ENCODE peak calls at places on chromosomes 16 and 17, in six cellular contexts. One of them, this sample, is unnamed.

GRCh38 chr17:278055-279028 is 74.3 kb downstream of the RPH3AL start:
- DNase-seq in cardiac fibroblast: no peak
- DNase-seq in stimulated activated naive CD8-positive, alpha-beta T cell treated with anti-CD3 and anti-CD28 coated beads, Interleukin-15, Interleukin-2, amounts not matched to agents 100 U/mL and 50 U/mL, for 24 hours: no peak
- DNase-seq in sciatic nerve: peak; percentile 23
- DNase-seq in neural progenitor cell: no peak
- DNase-seq in stimulated activated CD8-positive, alpha-beta memory T cell treated with anti-CD3 and anti-CD28 coated beads, Interleukin-7, amount 100 ng/mL, for 1 hour: no peak
- DNase-seq in this sample: no peak

GRCh38 chr17:41666336-41666680 is 22.4 kb upstream of the EIF1 start:
- DNase-seq in sciatic nerve: no peak
- DNase-seq in stimulated activated CD8-positive, alpha-beta memory T cell treated with anti-CD3 and anti-CD28 coated beads, Interleukin-7, amount 100 ng/mL, for 1 hour: no peak
- DNase-seq in cardiac fibroblast: peak; percentile 55
- DNase-seq in stimulated activated naive CD8-positive, alpha-beta T cell treated with anti-CD3 and anti-CD28 coated beads, Interleukin-15, Interleukin-2, amounts not matched to agents 100 U/mL and 50 U/mL, for 24 hours: peak; percentile 82
- DNase-seq in neural progenitor cell: peak; percentile 41
- DNase-seq in this sample: peak; percentile 69

GRCh38 chr17:71237903-71238538 is 882.8 kb upstream of the SOX9 start:
- DNase-seq in cardiac fibroblast: peak; percentile 36
- DNase-seq in stimulated activated CD8-positive, alpha-beta memory T cell treated with anti-CD3 and anti-CD28 coated beads, Interleukin-7, amount 100 ng/mL, for 1 hour: no peak
- DNase-seq in neural progenitor cell: no peak
- DNase-seq in sciatic nerve: no peak
- DNase-seq in stimulated activated naive CD8-positive, alpha-beta T cell treated with anti-CD3 and anti-CD28 coated beads, Interleukin-15, Interleukin-2, amounts not matched to agents 100 U/mL and 50 U/mL, for 24 hours: no peak
- DNase-seq in this sample: peak; percentile 31

GRCh38 chr17:79560527-79560926 is 50.3 kb downstream of the RBFOX3 start:
- DNase-seq in neural progenitor cell: no peak
- DNase-seq in stimulated activated naive CD8-positive, alpha-beta T cell treated with anti-CD3 and anti-CD28 coated beads, Interleukin-15, Interleukin-2, amounts not matched to agents 100 U/mL and 50 U/mL, for 24 hours: no peak
- DNase-seq in cardiac fibroblast: no peak
- DNase-seq in sciatic nerve: no peak
- DNase-seq in stimulated activated CD8-positive, alpha-beta memory T cell treated with anti-CD3 and anti-CD28 coated beads, Interleukin-7, amount 100 ng/mL, for 1 hour: no peak
- DNase-seq in this sample: no peak

GRCh38 chr16:70737377-70738082 is 51.7 kb upstream of the MTSS2 start:
- DNase-seq in stimulated activated naive CD8-positive, alpha-beta T cell treated with anti-CD3 and anti-CD28 coated beads, Interleukin-15, Interleukin-2, amounts not matched to agents 100 U/mL and 50 U/mL, for 24 hours: peak; percentile 85
- DNase-seq in cardiac fibroblast: peak; percentile 94
- DNase-seq in stimulated activated CD8-positive, alpha-beta memory T cell treated with anti-CD3 and anti-CD28 coated beads, Interleukin-7, amount 100 ng/mL, for 1 hour: peak; percentile 31
- DNase-seq in neural progenitor cell: no peak
- DNase-seq in sciatic nerve: peak; percentile 82
- DNase-seq in this sample: peak; percentile 55

GRCh38 chr17:3033248-3033640 is 30.2 kb downstream of the OR1D5 start:
- DNase-seq in sciatic nerve: peak; percentile 48
- DNase-seq in stimulated activated CD8-positive, alpha-beta memory T cell treated with anti-CD3 and anti-CD28 coated beads, Interleukin-7, amount 100 ng/mL, for 1 hour: no peak
- DNase-seq in cardiac fibroblast: no peak
- DNase-seq in neural progenitor cell: no peak
- DNase-seq in stimulated activated naive CD8-positive, alpha-beta T cell treated with anti-CD3 and anti-CD28 coated beads, Interleukin-15, Interleukin-2, amounts not matched to agents 100 U/mL and 50 U/mL, for 24 hours: no peak
- DNase-seq in this sample: no peak

GRCh38 chr17:68317458-68317857 is 26.2 kb downstream of the ARSG start:
- DNase-seq in stimulated activated CD8-positive, alpha-beta memory T cell treated with anti-CD3 and anti-CD28 coated beads, Interleukin-7, amount 100 ng/mL, for 1 hour: no peak
- DNase-seq in stimulated activated naive CD8-positive, alpha-beta T cell treated with anti-CD3 and anti-CD28 coated beads, Interleukin-15, Interleukin-2, amounts not matched to agents 100 U/mL and 50 U/mL, for 24 hours: no peak
- DNase-seq in neural progenitor cell: no peak
- DNase-seq in sciatic nerve: no peak
- DNase-seq in cardiac fibroblast: no peak
- DNase-seq in this sample: no peak

GRCh38 chr17:17535957-17536356 is 39.8 kb upstream of the RASD1 start:
- DNase-seq in neural progenitor cell: no peak
- DNase-seq in stimulated activated CD8-positive, alpha-beta memory T cell treated with anti-CD3 and anti-CD28 coated beads, Interleukin-7, amount 100 ng/mL, for 1 hour: no peak
- DNase-seq in cardiac fibroblast: peak; percentile 42
- DNase-seq in stimulated activated naive CD8-positive, alpha-beta T cell treated with anti-CD3 and anti-CD28 coated beads, Interleukin-15, Interleukin-2, amounts not matched to agents 100 U/mL and 50 U/mL, for 24 hours: no peak
- DNase-seq in sciatic nerve: peak; percentile 84
- DNase-seq in this sample: no peak

GRCh38 chr16:84514874-84515835 is 10.7 kb upstream of the MEAK7 start:
- DNase-seq in neural progenitor cell: peak; percentile 50
- DNase-seq in sciatic nerve: no peak
- DNase-seq in stimulated activated CD8-positive, alpha-beta memory T cell treated with anti-CD3 and anti-CD28 coated beads, Interleukin-7, amount 100 ng/mL, for 1 hour: peak; percentile 55
- DNase-seq in cardiac fibroblast: no peak
- DNase-seq in stimulated activated naive CD8-positive, alpha-beta T cell treated with anti-CD3 and anti-CD28 coated beads, Interleukin-15, Interleukin-2, amounts not matched to agents 100 U/mL and 50 U/mL, for 24 hours: peak; percentile 83
- DNase-seq in this sample: no peak

GRCh38 chr17:41647940-41648410 is 23.6 kb upstream of the KRT17 start:
- DNase-seq in cardiac fibroblast: peak; percentile 68
- DNase-seq in sciatic nerve: peak; percentile 96
- DNase-seq in neural progenitor cell: peak; percentile 94
- DNase-seq in stimulated activated CD8-positive, alpha-beta memory T cell treated with anti-CD3 and anti-CD28 coated beads, Interleukin-7, amount 100 ng/mL, for 1 hour: peak; percentile 76
- DNase-seq in stimulated activated naive CD8-positive, alpha-beta T cell treated with anti-CD3 and anti-CD28 coated beads, Interleukin-15, Interleukin-2, amounts not matched to agents 100 U/mL and 50 U/mL, for 24 hours: peak; percentile 95
- DNase-seq in this sample: peak; percentile 95

GRCh38 chr17:19762515-19762961 is 14.4 kb upstream of the ALDH3A1 start:
- DNase-seq in cardiac fibroblast: peak; percentile 68
- DNase-seq in stimulated activated naive CD8-positive, alpha-beta T cell treated with anti-CD3 and anti-CD28 coated beads, Interleukin-15, Interleukin-2, amounts not matched to agents 100 U/mL and 50 U/mL, for 24 hours: peak; percentile 68
- DNase-seq in stimulated activated CD8-positive, alpha-beta memory T cell treated with anti-CD3 and anti-CD28 coated beads, Interleukin-7, amount 100 ng/mL, for 1 hour: peak; percentile 26
- DNase-seq in sciatic nerve: peak; percentile 89
- DNase-seq in neural progenitor cell: peak; percentile 84
- DNase-seq in this sample: peak; percentile 91

GRCh38 chr17:72151565-72152391 is 31.0 kb downstream of the SOX9 start:
- DNase-seq in stimulated activated CD8-positive, alpha-beta memory T cell treated with anti-CD3 and anti-CD28 coated beads, Interleukin-7, amount 100 ng/mL, for 1 hour: no peak
- DNase-seq in sciatic nerve: peak; percentile 64
- DNase-seq in cardiac fibroblast: peak; percentile 81
- DNase-seq in stimulated activated naive CD8-positive, alpha-beta T cell treated with anti-CD3 and anti-CD28 coated beads, Interleukin-15, Interleukin-2, amounts not matched to agents 100 U/mL and 50 U/mL, for 24 hours: no peak
- DNase-seq in neural progenitor cell: peak; percentile 58
- DNase-seq in this sample: no peak

GRCh38 chr16:56207421-56207820 is 16.1 kb downstream of the GNAO1 start:
- DNase-seq in stimulated activated CD8-positive, alpha-beta memory T cell treated with anti-CD3 and anti-CD28 coated beads, Interleukin-7, amount 100 ng/mL, for 1 hour: no peak
- DNase-seq in sciatic nerve: no peak
- DNase-seq in cardiac fibroblast: no peak
- DNase-seq in neural progenitor cell: no peak
- DNase-seq in stimulated activated naive CD8-positive, alpha-beta T cell treated with anti-CD3 and anti-CD28 coated beads, Interleukin-15, Interleukin-2, amounts not matched to agents 100 U/mL and 50 U/mL, for 24 hours: no peak
- DNase-seq in this sample: no peak

GRCh38 chr17:5583426-5584382 is 605 bp downstream of the NLRP1 start:
- DNase-seq in cardiac fibroblast: peak; percentile 64
- DNase-seq in stimulated activated CD8-positive, alpha-beta memory T cell treated with anti-CD3 and anti-CD28 coated beads, Interleukin-7, amount 100 ng/mL, for 1 hour: no peak
- DNase-seq in neural progenitor cell: no peak
- DNase-seq in sciatic nerve: no peak
- DNase-seq in stimulated activated naive CD8-positive, alpha-beta T cell treated with anti-CD3 and anti-CD28 coated beads, Interleukin-15, Interleukin-2, amounts not matched to agents 100 U/mL and 50 U/mL, for 24 hours: peak; percentile 25
- DNase-seq in this sample: no peak

GRCh38 chr16:30609002-30609927 is 924 bp downstream of the ZNF689 start:
- DNase-seq in sciatic nerve: peak; percentile 73
- DNase-seq in stimulated activated naive CD8-positive, alpha-beta T cell treated with anti-CD3 and anti-CD28 coated beads, Interleukin-15, Interleukin-2, amounts not matched to agents 100 U/mL and 50 U/mL, for 24 hours: peak; percentile 57
- DNase-seq in neural progenitor cell: peak; percentile 31
- DNase-seq in cardiac fibroblast: peak; percentile 54
- DNase-seq in stimulated activated CD8-positive, alpha-beta memory T cell treated with anti-CD3 and anti-CD28 coated beads, Interleukin-7, amount 100 ng/mL, for 1 hour: no peak
- DNase-seq in this sample: peak; percentile 76

GRCh38 chr17:7478276-7479138 is 924 bp downstream of the ZBTB4 start:
- DNase-seq in neural progenitor cell: peak; percentile 58
- DNase-seq in stimulated activated naive CD8-positive, alpha-beta T cell treated with anti-CD3 and anti-CD28 coated beads, Interleukin-15, Interleukin-2, amounts not matched to agents 100 U/mL and 50 U/mL, for 24 hours: peak; percentile 70
- DNase-seq in cardiac fibroblast: peak; percentile 53
- DNase-seq in stimulated activated CD8-positive, alpha-beta memory T cell treated with anti-CD3 and anti-CD28 coated beads, Interleukin-7, amount 100 ng/mL, for 1 hour: no peak
- DNase-seq in sciatic nerve: peak; percentile 77
- DNase-seq in this sample: peak; percentile 75

GRCh38 chr16:77877712-77878111 is 89.3 kb downstream of the VAT1L start:
- DNase-seq in stimulated activated naive CD8-positive, alpha-beta T cell treated with anti-CD3 and anti-CD28 coated beads, Interleukin-15, Interleukin-2, amounts not matched to agents 100 U/mL and 50 U/mL, for 24 hours: no peak
- DNase-seq in neural progenitor cell: no peak
- DNase-seq in sciatic nerve: no peak
- DNase-seq in stimulated activated CD8-positive, alpha-beta memory T cell treated with anti-CD3 and anti-CD28 coated beads, Interleukin-7, amount 100 ng/mL, for 1 hour: no peak
- DNase-seq in cardiac fibroblast: peak; percentile 49
- DNase-seq in this sample: no peak

GRCh38 chr16:69890114-69890890 is 60.8 kb upstream of the CLEC18A start:
- DNase-seq in stimulated activated CD8-positive, alpha-beta memory T cell treated with anti-CD3 and anti-CD28 coated beads, Interleukin-7, amount 100 ng/mL, for 1 hour: no peak
- DNase-seq in sciatic nerve: peak; percentile 73
- DNase-seq in stimulated activated naive CD8-positive, alpha-beta T cell treated with anti-CD3 and anti-CD28 coated beads, Interleukin-15, Interleukin-2, amounts not matched to agents 100 U/mL and 50 U/mL, for 24 hours: no peak
- DNase-seq in cardiac fibroblast: peak; percentile 77
- DNase-seq in neural progenitor cell: peak; percentile 64
- DNase-seq in this sample: peak; percentile 93

GRCh38 chr16:72986011-72986410 is 61.9 kb downstream of the ZFHX3 start:
- DNase-seq in cardiac fibroblast: peak; percentile 58
- DNase-seq in neural progenitor cell: no peak
- DNase-seq in stimulated activated naive CD8-positive, alpha-beta T cell treated with anti-CD3 and anti-CD28 coated beads, Interleukin-15, Interleukin-2, amounts not matched to agents 100 U/mL and 50 U/mL, for 24 hours: no peak
- DNase-seq in stimulated activated CD8-positive, alpha-beta memory T cell treated with anti-CD3 and anti-CD28 coated beads, Interleukin-7, amount 100 ng/mL, for 1 hour: no peak
- DNase-seq in sciatic nerve: no peak
- DNase-seq in this sample: no peak

GRCh38 chr17:48541574-48542113 is 3.3 kb downstream of the HOXB2 start:
- DNase-seq in cardiac fibroblast: peak; percentile 86
- DNase-seq in sciatic nerve: peak; percentile 86
- DNase-seq in stimulated activated CD8-positive, alpha-beta memory T cell treated with anti-CD3 and anti-CD28 coated beads, Interleukin-7, amount 100 ng/mL, for 1 hour: no peak
- DNase-seq in stimulated activated naive CD8-positive, alpha-beta T cell treated with anti-CD3 and anti-CD28 coated beads, Interleukin-15, Interleukin-2, amounts not matched to agents 100 U/mL and 50 U/mL, for 24 hours: peak; percentile 53
- DNase-seq in neural progenitor cell: peak; percentile 53
- DNase-seq in this sample: peak; percentile 91

GRCh38 chr17:61351745-61352407 is 47.8 kb upstream of the TBX2 start:
- DNase-seq in neural progenitor cell: no peak
- DNase-seq in cardiac fibroblast: no peak
- DNase-seq in sciatic nerve: no peak
- DNase-seq in stimulated activated naive CD8-positive, alpha-beta T cell treated with anti-CD3 and anti-CD28 coated beads, Interleukin-15, Interleukin-2, amounts not matched to agents 100 U/mL and 50 U/mL, for 24 hours: no peak
- DNase-seq in stimulated activated CD8-positive, alpha-beta memory T cell treated with anti-CD3 and anti-CD28 coated beads, Interleukin-7, amount 100 ng/mL, for 1 hour: no peak
- DNase-seq in this sample: no peak